ENCODE peak calls at places on chromosomes 13 and 19, in four cellular contexts. E is NB4, S is activated B cell treated with CpG ODN at 0.5 μM for 24 hours, T is WTC11. C is an unnamed sample.

GRCh38 chr19:18726417-18726767 is 42.9 kb downstream of the CRTC1 start:
- DNase-seq in S (no peak), T (no peak), E (no peak), C (no peak)

GRCh38 chr19:12954150-12954962 is 2.7 kb downstream of the GADD45GIP1 start:
- DNase-seq in E (no peak), S (no peak), T (no peak), C (no peak)

GRCh38 chr13:44876782-44877324 is 112.4 kb downstream of the NUFIP1 start:
- DNase-seq in E (peak), T (peak), S (no peak), C (no peak)

GRCh38 chr19:46787331-46788100 is 878 bp downstream of the SLC1A5 start:
- DNase-seq in T (peak), S (peak), E (peak), C (peak)

GRCh38 chr19:10769533-10770491 is 51.9 kb downstream of the DNM2 start:
- DNase-seq in S (no peak), T (no peak), E (peak), C (no peak)

GRCh38 chr19:912181-913079 is 589 bp downstream of the R3HDM4 start:
- DNase-seq in E (no peak), S (no peak), T (no peak), C (no peak)

GRCh38 chr19:10612515-10613119 is 12.7 kb upstream of the SLC44A2 start:
- DNase-seq in T (no peak), S (no peak), E (no peak), C (no peak)

GRCh38 chr19:8840708-8841107 is 8.5 kb downstream of the MBD3L1 start:
- DNase-seq in T (no peak), S (no peak), E (no peak), C (no peak)

GRCh38 chr13:112686364-112686763 is 3.5 kb upstream of the ATP11A start:
- DNase-seq in E (no peak), T (no peak), S (no peak), C (no peak)

GRCh38 chr13:98022210-98022609 is 68.7 kb downstream of the IPO5 start:
- DNase-seq in S (no peak), T (no peak), E (no peak), C (no peak)

GRCh38 chr13:31051999-31052398 is 109.7 kb downstream of the HSPH1 start:
- DNase-seq in E (no peak), T (peak), S (no peak), C (no peak)

GRCh38 chr19:44552324-44552723 is 22.8 kb upstream of the CEACAM20 start:
- DNase-seq in E (peak), S (no peak), T (peak), C (no peak)

GRCh38 chr13:55199132-55199531 is 1941.6 kb upstream of the PRR20A start:
- DNase-seq in T (no peak), S (no peak), E (peak), C (no peak)

GRCh38 chr19:35041548-35042055 is at the start of gene HPN:
- DNase-seq in T (peak), S (no peak), E (no peak), C (no peak)

GRCh38 chr19:28727133-28727834 is 485.7 kb downstream of the UQCRFS1 start:
- DNase-seq in T (peak), E (no peak), S (no peak), C (peak)
- TF ChIP-seq CTCF in T (no peak), E (no peak), S (no peak), C (no peak)

GRCh38 chr19:49213791-49214190 is 56.2 kb downstream of the TRPM4 start:
- DNase-seq in T (peak), S (no peak), E (peak), C (no peak)
- TF ChIP-seq CTCF in T (no peak), S (no peak), E (peak), C (no peak)

GRCh38 chr13:45879666-45880065 is 28.1 kb upstream of the SIAH3 start:
- DNase-seq in E (peak), T (peak), S (no peak), C (no peak)
- TF ChIP-seq CTCF in E (no peak), T (no peak), S (no peak), C (peak)

GRCh38 chr13:60326273-60326672 is 70.7 kb upstream of the TDRD3 start:
- DNase-seq in S (no peak), E (peak), T (no peak), C (no peak)
- TF ChIP-seq CTCF in S (no peak), E (no peak), T (no peak), C (no peak)

DNA sequence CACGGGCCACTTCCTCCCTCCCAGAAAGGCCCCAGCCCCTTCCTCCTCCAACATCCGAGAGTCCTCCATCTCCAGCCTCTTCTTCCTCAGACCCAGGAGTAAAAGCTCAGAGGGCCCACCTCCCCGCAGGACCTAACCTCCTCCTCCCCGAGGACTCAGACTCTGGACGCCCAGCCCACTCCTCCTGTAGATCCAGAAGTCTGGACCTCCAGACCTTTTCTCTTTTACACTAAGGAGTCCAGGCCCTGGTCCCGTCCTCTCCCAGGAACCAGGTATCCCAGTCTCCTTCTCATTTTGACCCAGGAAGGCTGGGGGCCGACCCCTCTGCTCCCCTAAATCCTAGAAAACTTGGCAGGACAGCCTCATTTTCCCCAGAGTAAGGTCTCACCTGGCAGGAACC is 1.9 kb upstream of the KLK8 start:
- DNase-seq in S (no peak), E (no peak), T (no peak), C (no peak)
- TF ChIP-seq CTCF in S (no peak), E (no peak), T (no peak), C (no peak)

GRCh38 chr19:23999821-24000610 is 85.3 kb downstream of the ZNF726 start:
- DNase-seq in T (no peak), E (no peak), S (no peak), C (no peak)

GRCh38 chr19:23998568-23998967 is 83.9 kb downstream of the ZNF726 start:
- DNase-seq in S (no peak), T (no peak), E (no peak), C (no peak)

GRCh38 chr19:24000656-24001055 is 86.0 kb downstream of the ZNF726 start:
- DNase-seq in T (no peak), E (no peak), S (no peak), C (no peak)

GRCh38 chr19:23992348-23992747 is 77.7 kb downstream of the ZNF726 start:
- DNase-seq in T (no peak), S (no peak), E (no peak), C (no peak)

DNA sequence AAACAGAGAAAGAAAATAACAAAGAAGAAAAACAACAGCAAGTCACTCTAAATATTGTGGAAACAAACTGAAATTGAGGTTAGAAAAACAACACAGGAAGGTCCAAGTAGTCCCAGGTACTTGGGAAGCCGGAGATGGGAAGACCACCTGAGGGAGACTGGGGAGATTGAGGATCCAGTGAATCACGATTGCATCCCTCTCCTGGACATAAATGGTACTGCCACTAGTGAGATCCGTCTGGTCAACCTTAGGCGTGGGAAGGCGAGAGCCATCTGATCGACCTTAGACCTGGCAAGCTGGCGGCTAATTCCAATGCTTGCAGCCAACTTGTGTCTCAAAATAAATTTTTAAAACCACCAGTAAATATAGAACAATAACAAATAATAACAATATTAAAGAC is 81.9 kb downstream of the ZNF726 start:
- DNase-seq in E (peak), S (no peak), T (peak), C (no peak)
- TF ChIP-seq CTCF in E (peak), S (no peak), T (peak), C (peak)